ENCODE peak calls at places on chromosomes 7 and 10, in seven cellular contexts. W is astrocyte of the spinal cord, Y is H9, R is BJ, K is NCI-H2107, E is iPS-NIHi11, G is retinal pigment epithelial cell. B is an unnamed sample.

GRCh38 chr7:19557726-19558470 is 150.9 kb downstream of the POLR1F start:
- DNase-seq in E (no peak), R (no peak), Y (no peak), W (no peak), K (no peak), G (no peak), B (no peak)

GRCh38 chr7:50431316-50431715 is 18.8 kb downstream of the FIGNL1 start:
- DNase-seq in Y (no peak), G (no peak), W (no peak), E (no peak), R (no peak), K (no peak), B (no peak)

GRCh38 chr7:73768661-73769480 is 1.2 kb downstream of the CLDN3 start:
- DNase-seq in G (no peak), Y (no peak), K (no peak), W (no peak), E (no peak), R (no peak), B (no peak)

GRCh38 chr10:119246862-119247549 is 39.6 kb downstream of the GRK5 start:
- DNase-seq in Y (no peak), E (no peak), R (peak), W (peak), G (no peak), K (no peak), B (no peak)

GRCh38 chr7:86914468-86915054 is 144.9 kb downstream of the ELAPOR2 start:
- DNase-seq in W (peak), E (no peak), Y (no peak), K (no peak), G (no peak), R (no peak), B (no peak)

GRCh38 chr10:74816824-74817498 is 9.4 kb upstream of the KAT6B start:
- DNase-seq in K (no peak), G (no peak), E (no peak), Y (no peak), R (no peak), W (no peak), B (no peak)

GRCh38 chr10:78264361-78264760 is 230.7 kb downstream of the RPS24 start:
- DNase-seq in Y (no peak), R (no peak), W (no peak), G (no peak), K (no peak), E (no peak), B (peak)

GRCh38 chr10:24385776-24386175 is 176.8 kb downstream of the KIAA1217 start:
- DNase-seq in E (no peak), Y (no peak), W (peak), G (peak), R (no peak), K (no peak), B (no peak)

GRCh38 chr7:107108951-107109350 is 59.9 kb upstream of the HBP1 start:
- DNase-seq in W (no peak), R (no peak), G (no peak), E (no peak), Y (no peak), K (no peak), B (no peak)

GRCh38 chr7:3589756-3590155 is 288.7 kb downstream of the SDK1 start:
- DNase-seq in R (no peak), G (peak), E (no peak), W (no peak), K (no peak), Y (no peak), B (no peak)

GRCh38 chr10:14560274-14560673 is 214.4 kb downstream of the FAM107B start:
- DNase-seq in G (no peak), Y (peak), K (no peak), W (peak), E (peak), R (no peak), B (no peak)

GRCh38 chr10:77984986-77985385 is 44.3 kb downstream of the POLR3A start:
- DNase-seq in W (no peak), E (no peak), K (no peak), Y (no peak), R (no peak), G (no peak), B (no peak)

GRCh38 chr7:22173884-22174573 is 182.9 kb downstream of the RAPGEF5 start:
- DNase-seq in W (no peak), E (no peak), R (no peak), Y (no peak), K (no peak), G (no peak), B (no peak)

GRCh38 chr10:68811367-68812009 is 15.8 kb upstream of the STOX1 start:
- DNase-seq in G (no peak), K (no peak), Y (no peak), R (no peak), W (no peak), E (no peak), B (no peak)

GRCh38 chr10:103569877-103570276 is 76.4 kb downstream of the NEURL1 start:
- DNase-seq in K (no peak), R (no peak), E (no peak), Y (no peak), G (no peak), W (no peak), B (no peak)

GRCh38 chr7:39016609-39017008 is 38.9 kb downstream of the POU6F2 start:
- DNase-seq in E (no peak), W (no peak), Y (no peak), R (no peak), K (no peak), G (no peak), B (no peak)

GRCh38 chr10:79335094-79335469 is 12.2 kb upstream of the PPIF start:
- DNase-seq in G (no peak), E (no peak), W (no peak), Y (no peak), R (no peak), K (no peak), B (peak)

GRCh38 chr10:59675812-59676211 is 33.8 kb downstream of the SLC16A9 start:
- DNase-seq in K (no peak), G (no peak), Y (peak), R (no peak), W (no peak), E (no peak), B (no peak)

GRCh38 chr7:46291064-46291463 is 370.0 kb upstream of the IGFBP3 start:
- DNase-seq in K (no peak), G (no peak), Y (no peak), R (peak), E (no peak), W (peak), B (no peak)

GRCh38 chr10:72292223-72292691 is 18.5 kb downstream of the DDIT4 start:
- DNase-seq in Y (no peak), E (no peak), K (no peak), W (no peak), G (no peak), R (no peak), B (no peak)